ENCODE peak calls at places on chromosome 11, in eight cellular contexts. D is cardiac muscle cell, W is fibroblast of lung, T is adipocyte, Z is stomach, K is PC-9, I is heart right ventricle, J is psoas muscle. G is an unnamed sample. For H3K9me3, the result is how much of the 10 kb centered on the place peaks cover.

GRCh38 chr11:129894281-129895125 is 875 bp downstream of the NFRKB start:
- DNase-seq in W (peak), J (no peak), T (no peak), I (no peak), D (no peak), K (no peak), Z (no peak), G (peak)

GRCh38 chr11:94544582-94544831 is 786 bp downstream of the FUT4 start:
- DNase-seq in T (no peak), J (no peak), W (no peak), Z (no peak), K (no peak), D (no peak), I (no peak), G (no peak)

GRCh38 chr11:45915446-45915845 is 2.2 kb downstream of the PEX16 start:
- DNase-seq in T (no peak), W (no peak), I (no peak), Z (no peak), D (no peak), J (no peak), K (no peak), G (no peak)

GRCh38 chr11:61526956-61527731 is 18.6 kb downstream of the LRRC10B start:
- DNase-seq in T (no peak), D (no peak), Z (no peak), K (no peak), J (no peak), I (no peak), W (no peak), G (no peak)

GRCh38 chr11:118924591-118925585 is 838 bp downstream of the BCL9L start:
- DNase-seq in W (peak), I (peak), Z (peak), T (peak), K (no peak), J (peak), D (peak), G (peak)

GRCh38 chr11:520428-521178 is 13.6 kb upstream of the RNH1 start:
- DNase-seq in T (no peak), I (peak), Z (no peak), K (no peak), D (no peak), W (no peak), J (no peak), G (no peak)

GRCh38 chr11:66915046-66915832 is 42.9 kb downstream of the PC start:
- DNase-seq in Z (no peak), W (no peak), J (no peak), I (no peak), T (no peak), D (no peak), K (no peak), G (no peak)

GRCh38 chr11:115659061-115659963 is 155.1 kb upstream of the CADM1 start:
- DNase-seq in I (peak), J (peak), Z (no peak), W (peak), T (peak), K (no peak), D (peak), G (no peak)

GRCh38 chr11:91871791-91872190 is 352.8 kb upstream of the FAT3 start:
- DNase-seq in W (no peak), Z (no peak), J (no peak), D (no peak), T (no peak), I (no peak), K (no peak), G (no peak)

GRCh38 chr11:87007938-87008337 is 29.8 kb upstream of the TMEM135 start:
- DNase-seq in Z (no peak), I (no peak), T (no peak), J (no peak), W (peak), D (no peak), K (no peak), G (no peak)

GRCh38 chr11:121907379-121907778 is 208.6 kb downstream of the BLID start:
- DNase-seq in J (no peak), D (no peak), I (no peak), W (no peak), K (no peak), T (no peak), Z (no peak), G (no peak)

GRCh38 chr11:45927684-45928413 is 5.4 kb downstream of the LARGE2 start:
- DNase-seq in I (no peak), W (no peak), J (no peak), T (no peak), D (no peak), Z (no peak), K (no peak), G (no peak)

GRCh38 chr11:21736404-21736803 is 456.5 kb upstream of the ANO5 start:
- DNase-seq in I (no peak), K (no peak), J (no peak), W (no peak), D (no peak), T (no peak), Z (no peak), G (no peak)

GRCh38 chr11:69896250-69896649 is 77.0 kb upstream of the FGF3 start:
- DNase-seq in I (no peak), K (no peak), T (no peak), J (no peak), Z (no peak), W (peak), D (no peak), G (no peak)

GRCh38 chr11:44301856-44302231 is 8.1 kb downstream of the ALX4 start:
- DNase-seq in K (peak), T (peak), Z (no peak), J (no peak), D (no peak), W (no peak), I (no peak), G (no peak)

GRCh38 chr11:70581991-70582885 is 183.9 kb downstream of the CTTN start:
- DNase-seq in I (no peak), J (no peak), T (no peak), Z (no peak), D (no peak), W (no peak), K (no peak), G (no peak)

GRCh38 chr11:6151117-6151516 is 19.0 kb downstream of the OR52B2 start:
- DNase-seq in I (no peak), Z (no peak), K (no peak), W (no peak), D (no peak), T (no peak), J (no peak), G (no peak)

GRCh38 chr11:70783356-70783755 is 385.0 kb downstream of the CTTN start:
- DNase-seq in T (peak), J (no peak), D (no peak), Z (no peak), W (no peak), K (no peak), I (no peak), G (no peak)

DNA sequence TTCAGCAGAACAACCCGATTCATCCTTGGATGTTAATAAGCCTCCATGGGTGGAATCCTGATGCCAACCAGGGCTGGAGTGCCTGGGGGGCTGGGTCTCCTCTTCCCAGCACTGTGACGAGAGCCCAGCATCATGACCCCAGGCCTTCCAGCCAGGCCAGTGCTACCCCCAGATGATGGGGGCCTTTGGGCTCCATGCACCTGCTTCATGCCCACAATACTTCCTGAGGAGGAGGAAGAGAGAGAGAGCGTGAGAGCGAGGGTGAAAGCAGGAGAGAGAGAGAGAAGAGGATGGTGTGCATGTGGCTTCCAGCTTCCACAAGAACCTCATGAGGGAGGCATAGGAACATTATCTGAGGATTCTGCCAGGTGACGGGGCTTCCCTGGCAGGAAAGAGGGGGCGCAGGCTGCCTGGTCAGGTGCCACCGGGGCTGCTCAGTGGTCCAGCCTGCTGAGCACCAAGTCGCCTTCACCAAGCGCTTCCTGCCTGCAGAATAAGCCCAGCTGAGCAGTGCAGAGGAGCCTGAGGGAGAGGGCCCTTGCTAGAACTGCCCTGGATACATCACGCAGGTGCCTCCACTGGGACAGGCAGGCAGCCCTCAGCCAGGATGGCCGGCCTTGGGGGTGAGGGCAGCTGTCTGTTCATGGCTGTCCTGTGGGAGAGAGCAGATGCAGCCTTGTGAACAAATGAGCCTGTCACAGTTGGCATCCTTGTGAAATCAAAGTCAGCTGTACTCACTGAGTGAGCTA is 243.3 kb upstream of the B3GAT1 start:
- DNase-seq in J (no peak), D (no peak), I (no peak), Z (peak), K (no peak), W (no peak), T (no peak), G (no peak)
- H3K9me3 ChIP-seq in J (under half), D (under half), I (under half), Z (under half), K (under half), W (under half), T (under half), G (under half)

GRCh38 chr11:97683733-97684132 is 1293.9 kb downstream of the JRKL start:
- DNase-seq in T (no peak), W (no peak), D (no peak), K (peak), Z (no peak), J (no peak), I (no peak), G (no peak)
- H3K9me3 ChIP-seq in T (under half), W (under half), D (under half), K (under half), Z (under half), J (under half), I (under half), G (under half)

GRCh38 chr11:76044750-76045320 is 161.5 kb downstream of the WNT11 start:
- DNase-seq in W (no peak), Z (no peak), K (no peak), T (no peak), J (no peak), I (no peak), D (no peak), G (no peak)

GRCh38 chr11:76047766-76048165 is 158.5 kb downstream of the WNT11 start:
- DNase-seq in W (no peak), D (no peak), Z (no peak), T (peak), I (no peak), K (no peak), J (no peak), G (no peak)

GRCh38 chr11:76049506-76049905 is 156.8 kb downstream of the WNT11 start:
- DNase-seq in K (no peak), I (no peak), Z (no peak), D (no peak), W (no peak), T (peak), J (no peak), G (no peak)

GRCh38 chr11:76048763-76049162 is 157.5 kb downstream of the WNT11 start:
- DNase-seq in I (no peak), D (no peak), Z (no peak), K (no peak), T (no peak), J (no peak), W (no peak), G (peak)

DNA sequence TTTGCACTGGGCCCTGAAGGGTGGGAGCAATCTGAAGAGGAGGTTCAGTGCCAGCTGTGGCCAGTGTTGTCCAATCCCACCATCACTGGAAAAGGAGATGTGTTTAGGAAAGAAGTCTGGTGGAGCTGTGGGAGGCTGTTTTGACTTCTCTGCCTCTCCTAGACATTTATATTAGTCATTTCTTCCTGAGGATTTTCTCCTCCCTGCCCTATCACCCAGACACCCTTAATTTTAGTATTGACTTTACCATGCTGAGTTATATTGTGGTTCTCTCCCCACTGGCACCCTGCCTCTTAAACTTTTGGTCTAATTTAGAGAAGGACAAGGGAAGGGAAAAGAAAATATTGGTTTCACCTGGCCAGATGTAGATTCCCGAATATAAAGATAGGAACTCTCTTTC is 159.1 kb downstream of the WNT11 start:
- DNase-seq in I (no peak), Z (no peak), J (no peak), W (peak), T (peak), K (no peak), D (no peak), G (no peak)
- H3K9me3 ChIP-seq in I (under half), Z (under half), J (under half), W (under half), T (under half), K (under half), D (under half), G (under half)

DNA sequence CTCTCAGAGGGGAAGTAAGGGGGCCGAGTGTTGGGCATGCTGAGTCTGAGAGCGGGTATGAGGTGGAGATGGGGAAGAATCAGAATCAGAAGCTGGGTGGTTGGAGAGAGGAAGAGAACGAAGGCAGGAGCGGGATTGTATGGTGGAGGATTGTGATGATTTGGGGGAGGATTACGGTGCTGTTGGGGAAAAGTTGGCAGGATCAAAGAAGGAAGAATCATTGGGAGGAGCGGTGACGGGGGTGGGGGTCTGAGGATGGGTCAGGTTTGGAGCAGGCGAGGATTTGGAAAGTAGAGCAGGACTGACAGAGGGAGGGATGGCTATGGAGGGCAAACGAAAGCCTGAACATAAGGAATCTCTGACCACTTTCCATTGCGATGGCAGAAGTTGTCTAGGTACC is 22.1 kb downstream of the ZNF195 start:
- DNase-seq in D (no peak), J (no peak), Z (no peak), K (no peak), I (no peak), W (no peak), T (no peak), G (no peak)
- H3K9me3 ChIP-seq in D (under half), J (half or more), Z (half or more), K (under half), I (under half), W (under half), T (half or more), G (half or more)

DNA sequence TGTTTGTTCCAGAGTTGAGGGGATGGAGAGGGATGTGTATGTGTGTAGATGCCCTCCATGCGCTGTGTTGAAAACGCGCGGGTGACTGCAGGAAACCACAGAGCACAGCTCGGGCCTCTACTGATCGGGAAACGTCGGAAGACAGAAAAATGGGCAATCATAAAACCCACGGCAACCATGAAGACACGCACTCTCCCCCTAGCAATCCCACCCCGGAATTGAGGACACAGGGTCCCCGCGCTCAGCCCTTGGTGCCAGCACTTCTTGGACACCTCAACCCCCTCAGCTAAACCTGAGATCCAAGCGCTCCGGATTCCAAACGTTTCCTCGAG is 235 bp upstream of the UQCC3 start:
- DNase-seq in J (no peak), I (no peak), D (no peak), K (no peak), Z (no peak), W (no peak), T (no peak), G (peak)
- H3K9me3 ChIP-seq in J (under half), I (under half), D (under half), K (under half), Z (under half), W (under half), T (under half), G (under half)

DNA sequence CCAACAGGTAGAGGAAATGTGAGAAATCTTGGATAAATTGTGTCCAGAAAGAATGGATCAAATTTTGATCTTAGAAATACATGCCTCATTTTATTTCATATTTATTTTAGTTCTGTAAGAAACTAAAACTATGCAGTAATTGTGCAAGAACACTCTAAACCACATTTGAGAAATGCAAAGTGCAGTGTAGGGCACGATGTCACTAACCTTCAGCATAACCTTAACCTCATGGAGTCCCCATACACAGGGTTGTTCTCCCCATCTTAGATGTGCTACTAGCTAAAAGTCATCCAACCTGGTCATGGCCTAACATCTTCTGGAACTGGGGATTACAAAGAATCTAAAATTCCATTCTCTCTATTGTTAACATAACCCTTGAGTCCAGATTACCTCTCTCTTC is 48.4 kb upstream of the ARHGAP42 start:
- DNase-seq in T (peak), D (no peak), K (no peak), J (no peak), W (no peak), I (no peak), Z (no peak), G (no peak)
- H3K9me3 ChIP-seq in T (under half), D (under half), K (under half), J (under half), W (under half), I (under half), Z (under half), G (under half)

DNA sequence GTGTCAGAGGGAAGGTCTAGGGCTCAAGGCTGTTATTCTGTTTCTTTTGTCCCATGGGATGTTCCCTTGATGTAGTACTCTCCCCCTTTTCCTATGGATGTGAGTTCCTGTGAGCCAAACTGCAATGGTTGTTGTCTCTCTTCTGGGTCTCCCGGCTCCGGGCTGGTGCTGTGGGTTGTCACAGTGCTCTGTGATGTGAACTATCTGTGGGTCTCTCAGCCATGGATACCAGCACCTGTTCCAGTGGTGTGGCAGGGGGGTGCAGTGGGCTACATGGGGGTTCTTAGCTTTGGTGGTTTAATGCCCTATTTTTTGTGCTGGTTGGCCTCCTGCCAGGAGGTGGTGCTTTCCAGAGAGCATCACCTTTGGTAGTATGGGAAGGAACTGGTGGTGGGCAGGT is 941.1 kb downstream of the KCNA4 start:
- DNase-seq in J (no peak), W (no peak), Z (no peak), D (no peak), T (no peak), K (no peak), I (no peak), G (peak)
- H3K9me3 ChIP-seq in J (under half), W (under half), Z (under half), D (under half), T (under half), K (under half), I (under half), G (under half)

G was measured in CD4-positive, alpha-beta memory T cell.